ENCODE peak calls at places on chromosomes 13 and 19, in six cellular contexts. L is fibroblast of lung, M is neural progenitor cell, U is IMR-90, O is breast epithelium, A is mammary epithelial cell. N is an unnamed sample.

GRCh38 chr19:19420570-19421301 is 15.3 kb downstream of the GATAD2A start:
- DNase-seq in L (no peak), M (no peak), U (no peak), O (no peak), A (no peak), N (no peak)

GRCh38 chr13:101838305-101838835 is 385.9 kb downstream of the ITGBL1 start:
- DNase-seq in L (peak), M (no peak), U (peak), O (no peak), A (no peak), N (no peak)

GRCh38 chr13:51006067-51006800 is 96.6 kb downstream of the RNASEH2B start:
- DNase-seq in L (peak), M (no peak), U (no peak), O (no peak), A (no peak), N (no peak)

GRCh38 chr19:495440-496332 is 600 bp upstream of the MADCAM1 start:
- DNase-seq in L (peak), M (peak), U (peak), O (no peak), A (no peak), N (peak)

GRCh38 chr13:93080587-93080986 is 146.0 kb upstream of the GPC6 start:
- DNase-seq in L (peak), M (no peak), U (peak), O (no peak), A (peak), N (peak)

GRCh38 chr13:22964245-22964966 is 216.4 kb upstream of the SGCG start:
- DNase-seq in L (no peak), M (no peak), U (no peak), O (no peak), A (no peak), N (no peak)

GRCh38 chr19:5296021-5296420 is 44.6 kb downstream of the PTPRS start:
- DNase-seq in L (no peak), M (no peak), U (no peak), O (no peak), A (no peak), N (no peak)

GRCh38 chr19:55109527-55110291 is 7.7 kb downstream of the PPP1R12C start:
- DNase-seq in L (no peak), M (no peak), U (no peak), O (no peak), A (no peak), N (no peak)

GRCh38 chr13:21095311-21095710 is 33.9 kb upstream of the LATS2 start:
- DNase-seq in L (no peak), M (no peak), U (no peak), O (no peak), A (no peak), N (no peak)

GRCh38 chr19:18999896-19000620 is 33.3 kb downstream of the SUGP2 start:
- DNase-seq in L (no peak), M (peak), U (peak), O (no peak), A (no peak), N (no peak)

GRCh38 chr19:30862876-30863275 is 486.4 kb downstream of the TSHZ3 start:
- DNase-seq in L (no peak), M (no peak), U (no peak), O (no peak), A (no peak), N (no peak)

GRCh38 chr13:39038569-39038898 is 278 bp downstream of the NHLRC3 start:
- DNase-seq in L (no peak), M (no peak), U (no peak), O (no peak), A (peak), N (no peak)

GRCh38 chr19:34808566-34808965 is 35.6 kb upstream of the ZNF599 start:
- DNase-seq in L (peak), M (no peak), U (peak), O (no peak), A (peak), N (peak)

GRCh38 chr13:91158015-91158390 is 189.5 kb upstream of the MIR17HG start:
- DNase-seq in L (no peak), M (no peak), U (no peak), O (no peak), A (no peak), N (no peak)

GRCh38 chr13:48412881-48413351 is at the start of gene LPAR6:
- DNase-seq in L (peak), M (peak), U (peak), O (no peak), A (peak), N (peak)

GRCh38 chr19:20482721-20483120 is 82.9 kb downstream of the ZNF737 start:
- DNase-seq in L (no peak), M (no peak), U (no peak), O (no peak), A (no peak), N (no peak)

GRCh38 chr13:48585456-48585840 is 52.6 kb upstream of the RCBTB2 start:
- DNase-seq in L (peak), M (peak), U (no peak), O (peak), A (peak), N (peak)

GRCh38 chr19:19214892-19215291 is 3.1 kb downstream of the NCAN start:
- DNase-seq in L (peak), M (peak), U (peak), O (no peak), A (no peak), N (no peak)

GRCh38 chr13:71865858-71866172 is 1.2 kb downstream of the DACH1 start:
- DNase-seq in L (peak), M (peak), U (no peak), O (no peak), A (no peak), N (no peak)

GRCh38 chr13:31894931-31895330 is 136.6 kb upstream of the FRY start:
- DNase-seq in L (no peak), M (no peak), U (no peak), O (no peak), A (no peak), N (no peak)

GRCh38 chr13:75803175-75803611 is 167.1 kb downstream of the LMO7 start:
- DNase-seq in L (no peak), M (no peak), U (no peak), O (no peak), A (no peak), N (no peak)

GRCh38 chr13:48263196-48263595 is 30.2 kb downstream of the ITM2B start:
- DNase-seq in L (no peak), M (no peak), U (no peak), O (no peak), A (peak), N (no peak)

GRCh38 chr13:22903925-22904324 is 276.9 kb upstream of the SGCG start:
- DNase-seq in L (no peak), M (no peak), U (no peak), O (no peak), A (no peak), N (no peak)

GRCh38 chr19:29121684-29122083 is 91.3 kb downstream of the UQCRFS1 start:
- DNase-seq in L (no peak), M (peak), U (no peak), O (no peak), A (no peak), N (no peak)

GRCh38 chr13:112105244-112105681 is 38.3 kb downstream of the SOX1 start:
- DNase-seq in L (no peak), M (peak), U (no peak), O (no peak), A (no peak), N (no peak)

GRCh38 chr13:53191091-53191490 is 162.5 kb downstream of the OLFM4 start:
- DNase-seq in L (no peak), M (peak), U (peak), O (no peak), A (no peak), N (no peak)

GRCh38 chr13:106095919-106096318 is 439.5 kb downstream of the EFNB2 start:
- DNase-seq in L (no peak), M (no peak), U (no peak), O (no peak), A (no peak), N (no peak)

GRCh38 chr19:45882652-45883585 is 3.0 kb downstream of the IRF2BP1 start:
- DNase-seq in L (peak), M (peak), U (peak), O (peak), A (peak), N (peak)
- H3K4me3 ChIP-seq in L (peak), M (peak), U (no peak), O (no peak), A (no peak), N (no peak)

GRCh38 chr19:49106648-49107135 is 7.5 kb upstream of the LIN7B start:
- DNase-seq in L (peak), M (peak), U (peak), O (no peak), A (peak), N (peak)
- H3K27ac ChIP-seq in L (no peak), M (no peak), U (no peak), O (no peak), A (no peak), N (no peak)

GRCh38 chr19:37778613-37779138 is 710 bp downstream of the ZNF573 start:
- DNase-seq in L (peak), M (peak), U (peak), O (no peak), A (peak), N (no peak)

GRCh38 chr19:37779139-37780035 is at the start of gene ZNF573:
- DNase-seq in L (peak), M (peak), U (peak), O (peak), A (peak), N (peak)
- TF ChIP-seq CTCF in L (peak), M (peak), U (peak), O (no peak), A (peak), N (peak)

GRCh38 chr19:41998246-41999020 is 4.4 kb upstream of the ATP1A3 start:
- DNase-seq in L (peak), M (peak), U (peak), O (no peak), A (no peak), N (peak)

GRCh38 chr19:41999071-41999877 is 5.2 kb upstream of the ATP1A3 start:
- DNase-seq in L (no peak), M (peak), U (no peak), O (no peak), A (no peak), N (no peak)

GRCh38 chr19:41997121-41997850 is 3.3 kb upstream of the ATP1A3 start:
- DNase-seq in L (peak), M (peak), U (peak), O (no peak), A (peak), N (peak)

GRCh38 chr19:41997851-41998229 is 3.8 kb upstream of the ATP1A3 start:
- DNase-seq in L (no peak), M (no peak), U (no peak), O (no peak), A (no peak), N (no peak)

DNA sequence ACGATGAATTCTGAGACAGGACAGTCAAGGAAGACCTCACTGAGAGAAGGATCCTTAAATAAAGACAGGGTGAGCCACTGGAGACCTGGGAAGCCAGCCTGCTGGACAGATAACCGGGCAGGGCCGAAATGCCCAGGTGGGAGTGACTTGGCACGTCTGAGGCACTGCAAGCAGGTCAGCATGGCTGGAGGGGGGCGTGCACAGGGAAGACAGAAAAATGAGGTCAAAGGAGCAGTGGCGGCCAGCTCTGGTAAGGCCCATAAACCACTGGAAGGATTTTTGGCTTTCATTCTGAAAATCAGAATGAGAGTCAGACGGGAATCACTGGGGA is 5.8 kb upstream of the ATP1A3 start:
- DNase-seq in L (no peak), M (no peak), U (no peak), O (no peak), A (no peak), N (no peak)
- H3K4me3 ChIP-seq in L (no peak), M (no peak), U (no peak), O (no peak), A (no peak), N (no peak)

N was measured in brain microvascular endothelial cell.